ENCODE peak calls at places on chromosomes 1 and 21, in six cellular contexts. One of them, this sample, is unnamed.

GRCh38 chr1:207702317-207702716 is 49.5 kb upstream of the CD46 start:
- DNase-seq in HEK293T: no peak
- DNase-seq in stimulated activated CD4-positive, alpha-beta T cell treated with anti-CD3 and anti-CD28 coated beads, Interleukin-4, amount 100 ng/mL, for 1 hour: no peak
- DNase-seq in ELF-1: no peak
- DNase-seq in hepatic stellate cell: no peak
- DNase-seq in HFFc6: no peak
- DNase-seq in this sample: no peak

GRCh38 chr1:220300442-220301121 is 28.3 kb upstream of the RAB3GAP2 start:
- DNase-seq in stimulated activated CD4-positive, alpha-beta T cell treated with anti-CD3 and anti-CD28 coated beads, Interleukin-4, amount 100 ng/mL, for 1 hour: no peak
- DNase-seq in ELF-1: peak
- DNase-seq in HEK293T: peak
- DNase-seq in hepatic stellate cell: peak
- DNase-seq in HFFc6: peak
- DNase-seq in this sample: no peak

GRCh38 chr1:11126544-11126943 is 26.9 kb upstream of the EXOSC10 start:
- DNase-seq in ELF-1: no peak
- DNase-seq in stimulated activated CD4-positive, alpha-beta T cell treated with anti-CD3 and anti-CD28 coated beads, Interleukin-4, amount 100 ng/mL, for 1 hour: no peak
- DNase-seq in hepatic stellate cell: no peak
- DNase-seq in HEK293T: no peak
- DNase-seq in HFFc6: no peak
- DNase-seq in this sample: no peak

GRCh38 chr21:35343046-35343816 is 294.1 kb upstream of the RUNX1 start:
- DNase-seq in hepatic stellate cell: no peak
- DNase-seq in HFFc6: no peak
- DNase-seq in ELF-1: no peak
- DNase-seq in stimulated activated CD4-positive, alpha-beta T cell treated with anti-CD3 and anti-CD28 coated beads, Interleukin-4, amount 100 ng/mL, for 1 hour: no peak
- DNase-seq in HEK293T: no peak
- DNase-seq in this sample: no peak

GRCh38 chr1:98264727-98265126 is 343.9 kb upstream of the DPYD start:
- DNase-seq in hepatic stellate cell: no peak
- DNase-seq in HEK293T: no peak
- DNase-seq in stimulated activated CD4-positive, alpha-beta T cell treated with anti-CD3 and anti-CD28 coated beads, Interleukin-4, amount 100 ng/mL, for 1 hour: no peak
- DNase-seq in ELF-1: no peak
- DNase-seq in HFFc6: no peak
- DNase-seq in this sample: no peak

GRCh38 chr1:70717656-70718055 is 306.6 kb downstream of the CTH start:
- DNase-seq in hepatic stellate cell: no peak
- DNase-seq in ELF-1: no peak
- DNase-seq in HEK293T: no peak
- DNase-seq in HFFc6: no peak
- DNase-seq in stimulated activated CD4-positive, alpha-beta T cell treated with anti-CD3 and anti-CD28 coated beads, Interleukin-4, amount 100 ng/mL, for 1 hour: no peak
- DNase-seq in this sample: no peak

GRCh38 chr1:202656057-202656456 is 54.2 kb downstream of the SYT2 start:
- DNase-seq in stimulated activated CD4-positive, alpha-beta T cell treated with anti-CD3 and anti-CD28 coated beads, Interleukin-4, amount 100 ng/mL, for 1 hour: no peak
- DNase-seq in hepatic stellate cell: no peak
- DNase-seq in ELF-1: peak
- DNase-seq in HFFc6: no peak
- DNase-seq in HEK293T: no peak
- DNase-seq in this sample: no peak

GRCh38 chr1:237205400-237206064 is 163.5 kb downstream of the RYR2 start:
- DNase-seq in HFFc6: no peak
- DNase-seq in ELF-1: no peak
- DNase-seq in stimulated activated CD4-positive, alpha-beta T cell treated with anti-CD3 and anti-CD28 coated beads, Interleukin-4, amount 100 ng/mL, for 1 hour: no peak
- DNase-seq in HEK293T: no peak
- DNase-seq in hepatic stellate cell: no peak
- DNase-seq in this sample: no peak

GRCh38 chr1:8845104-8846097 is 28.0 kb upstream of the RERE start:
- DNase-seq in HEK293T: no peak
- DNase-seq in stimulated activated CD4-positive, alpha-beta T cell treated with anti-CD3 and anti-CD28 coated beads, Interleukin-4, amount 100 ng/mL, for 1 hour: no peak
- DNase-seq in hepatic stellate cell: no peak
- DNase-seq in HFFc6: no peak
- DNase-seq in ELF-1: no peak
- DNase-seq in this sample: no peak

GRCh38 chr1:79899914-79900313 is 893.4 kb upstream of the ADGRL4 start:
- DNase-seq in hepatic stellate cell: peak
- DNase-seq in HFFc6: peak
- DNase-seq in stimulated activated CD4-positive, alpha-beta T cell treated with anti-CD3 and anti-CD28 coated beads, Interleukin-4, amount 100 ng/mL, for 1 hour: no peak
- DNase-seq in HEK293T: no peak
- DNase-seq in ELF-1: no peak
- DNase-seq in this sample: no peak

GRCh38 chr1:50735443-50735842 is 224.6 kb downstream of the FAF1 start:
- DNase-seq in HFFc6: peak
- DNase-seq in stimulated activated CD4-positive, alpha-beta T cell treated with anti-CD3 and anti-CD28 coated beads, Interleukin-4, amount 100 ng/mL, for 1 hour: no peak
- DNase-seq in HEK293T: peak
- DNase-seq in ELF-1: no peak
- DNase-seq in hepatic stellate cell: peak
- DNase-seq in this sample: no peak

GRCh38 chr1:204104331-204105222 is 31.7 kb downstream of the SOX13 start:
- DNase-seq in stimulated activated CD4-positive, alpha-beta T cell treated with anti-CD3 and anti-CD28 coated beads, Interleukin-4, amount 100 ng/mL, for 1 hour: no peak
- DNase-seq in ELF-1: no peak
- DNase-seq in hepatic stellate cell: peak
- DNase-seq in HFFc6: peak
- DNase-seq in HEK293T: no peak
- DNase-seq in this sample: no peak

GRCh38 chr1:218165687-218166088 is 119.4 kb upstream of the RRP15 start:
- DNase-seq in HFFc6: no peak
- DNase-seq in stimulated activated CD4-positive, alpha-beta T cell treated with anti-CD3 and anti-CD28 coated beads, Interleukin-4, amount 100 ng/mL, for 1 hour: no peak
- DNase-seq in hepatic stellate cell: no peak
- DNase-seq in HEK293T: no peak
- DNase-seq in ELF-1: peak
- DNase-seq in this sample: no peak

GRCh38 chr1:112388436-112388835 is 7.6 kb upstream of the CTTNBP2NL start:
- DNase-seq in stimulated activated CD4-positive, alpha-beta T cell treated with anti-CD3 and anti-CD28 coated beads, Interleukin-4, amount 100 ng/mL, for 1 hour: no peak
- DNase-seq in HFFc6: no peak
- DNase-seq in hepatic stellate cell: peak
- DNase-seq in ELF-1: no peak
- DNase-seq in HEK293T: no peak
- DNase-seq in this sample: no peak

GRCh38 chr21:45241357-45241756 is 46.3 kb downstream of the POFUT2 start:
- DNase-seq in HEK293T: no peak
- DNase-seq in hepatic stellate cell: no peak
- DNase-seq in stimulated activated CD4-positive, alpha-beta T cell treated with anti-CD3 and anti-CD28 coated beads, Interleukin-4, amount 100 ng/mL, for 1 hour: no peak
- DNase-seq in ELF-1: no peak
- DNase-seq in HFFc6: no peak
- DNase-seq in this sample: no peak

GRCh38 chr1:93652335-93652949 is 29.2 kb downstream of the BCAR3 start:
- DNase-seq in stimulated activated CD4-positive, alpha-beta T cell treated with anti-CD3 and anti-CD28 coated beads, Interleukin-4, amount 100 ng/mL, for 1 hour: no peak
- DNase-seq in HFFc6: no peak
- DNase-seq in hepatic stellate cell: no peak
- DNase-seq in HEK293T: no peak
- DNase-seq in ELF-1: no peak
- DNase-seq in this sample: no peak